ENCODE peak calls at places on chromosomes 13 and 19, in seven cellular contexts. L is CD8-positive, alpha-beta memory T cell; G is transverse colon; X is HCT116; Q is adrenal gland; K is CD4-positive, CD25-positive, alpha-beta regulatory T cell; H is left ventricle myocardium inferior. Z is an unnamed sample.

GRCh38 chr13:53191091-53191490 is 162.5 kb downstream of the OLFM4 start:
- DNase-seq in L (no peak), G (no peak), X (no peak), Q (no peak), K (no peak), H (no peak), Z (no peak)

GRCh38 chr13:40344270-40345148 is 321.9 kb downstream of the FOXO1 start:
- DNase-seq in L (no peak), G (peak; percentile 38), X (no peak), Q (no peak), K (no peak), H (no peak), Z (no peak)

GRCh38 chr13:113033498-113033897 is 64.5 kb downstream of the MCF2L start:
- DNase-seq in L (no peak), G (no peak), X (no peak), Q (no peak), K (no peak), H (no peak), Z (no peak)

GRCh38 chr19:11379857-11380350 is 4.2 kb downstream of the EPOR start:
- DNase-seq in L (no peak), G (no peak), X (no peak), Q (no peak), K (no peak), H (no peak), Z (no peak)

GRCh38 chr19:9934132-9934950 is 2.0 kb downstream of the OLFM2 start:
- DNase-seq in L (peak; percentile 82), G (peak; percentile 74), X (peak; percentile 66), Q (peak; percentile 91), K (peak; percentile 65), H (peak; percentile 68), Z (no peak)

GRCh38 chr13:27264181-27264580 is 6.4 kb upstream of the RASL11A start:
- DNase-seq in L (no peak), G (no peak), X (no peak), Q (peak; percentile 45), K (no peak), H (no peak), Z (no peak)

GRCh38 chr19:17946965-17947784 is 14.4 kb downstream of the CCDC124 start:
- DNase-seq in L (peak; percentile 35), G (no peak), X (no peak), Q (no peak), K (no peak), H (no peak), Z (no peak)

GRCh38 chr13:101520672-101521071 is 68.2 kb downstream of the ITGBL1 start:
- DNase-seq in L (no peak), G (no peak), X (no peak), Q (no peak), K (peak; percentile 67), H (no peak), Z (no peak)

GRCh38 chr19:45234089-45234869 is 10.9 kb downstream of the EXOC3L2 start:
- DNase-seq in L (no peak), G (no peak), X (no peak), Q (no peak), K (no peak), H (no peak), Z (no peak)

GRCh38 chr13:64529874-64530485 is 2700.2 kb downstream of the PCDH9 start:
- DNase-seq in L (no peak), G (no peak), X (peak; percentile 19), Q (peak; percentile 12), K (peak; percentile 0), H (no peak), Z (no peak)

GRCh38 chr13:40233731-40234195 is 432.7 kb downstream of the FOXO1 start:
- DNase-seq in L (no peak), G (no peak), X (no peak), Q (peak; percentile 43), K (no peak), H (peak; percentile 68), Z (no peak)

GRCh38 chr13:114024603-114025431 is 50.9 kb upstream of the C13orf46 start:
- DNase-seq in L (no peak), G (peak; percentile 63), X (no peak), Q (no peak), K (no peak), H (no peak), Z (no peak)

GRCh38 chr13:29674532-29674931 is 79.0 kb upstream of the SLC7A1 start:
- DNase-seq in L (no peak), G (no peak), X (no peak), Q (no peak), K (no peak), H (no peak), Z (no peak)

GRCh38 chr13:43303040-43303729 is 279.8 kb downstream of the DNAJC15 start:
- DNase-seq in L (no peak), G (peak; percentile 28), X (no peak), Q (peak; percentile 79), K (peak; percentile 16), H (peak; percentile 54), Z (no peak)

GRCh38 chr19:51371186-51371690 is 1.2 kb downstream of the NKG7 start:
- DNase-seq in L (no peak), G (no peak), X (no peak), Q (no peak), K (no peak), H (no peak), Z (no peak)

GRCh38 chr19:2332341-2333026 is 4.0 kb downstream of the SPPL2B start:
- DNase-seq in L (no peak), G (peak; percentile 69), X (no peak), Q (no peak), K (peak; percentile 64), H (peak; percentile 38), Z (no peak)

GRCh38 chr13:50979187-50979586 is 69.6 kb downstream of the RNASEH2B start:
- DNase-seq in L (no peak), G (no peak), X (no peak), Q (no peak), K (no peak), H (no peak), Z (no peak)

GRCh38 chr19:53915000-53915399 is 5.9 kb downstream of the CACNG7 start:
- DNase-seq in L (no peak), G (no peak), X (no peak), Q (no peak), K (no peak), H (no peak), Z (no peak)

GRCh38 chr13:41601718-41602445 is 144.5 kb downstream of the RGCC start:
- DNase-seq in L (no peak), G (no peak), X (no peak), Q (no peak), K (no peak), H (no peak), Z (no peak)

GRCh38 chr19:46745030-46745429 is 827 bp upstream of the FKRP start:
- DNase-seq in L (no peak), G (no peak), X (no peak), Q (no peak), K (no peak), H (no peak), Z (no peak)

GRCh38 chr19:33845498-33845897 is 48.8 kb downstream of the KCTD15 start:
- DNase-seq in L (no peak), G (no peak), X (no peak), Q (no peak), K (no peak), H (no peak), Z (no peak)

GRCh38 chr13:75826391-75826790 is 190.3 kb downstream of the LMO7 start:
- DNase-seq in L (no peak), G (no peak), X (no peak), Q (no peak), K (no peak), H (no peak), Z (no peak)

GRCh38 chr13:75831389-75831788 is 195.3 kb downstream of the LMO7 start:
- DNase-seq in L (no peak), G (no peak), X (no peak), Q (no peak), K (no peak), H (no peak), Z (no peak)

GRCh38 chr13:75832812-75833211 is 196.7 kb downstream of the LMO7 start:
- DNase-seq in L (no peak), G (no peak), X (no peak), Q (no peak), K (no peak), H (no peak), Z (no peak)

GRCh38 chr13:75830842-75831241 is 194.7 kb downstream of the LMO7 start:
- DNase-seq in L (no peak), G (no peak), X (no peak), Q (no peak), K (no peak), H (no peak), Z (no peak)

DNA sequence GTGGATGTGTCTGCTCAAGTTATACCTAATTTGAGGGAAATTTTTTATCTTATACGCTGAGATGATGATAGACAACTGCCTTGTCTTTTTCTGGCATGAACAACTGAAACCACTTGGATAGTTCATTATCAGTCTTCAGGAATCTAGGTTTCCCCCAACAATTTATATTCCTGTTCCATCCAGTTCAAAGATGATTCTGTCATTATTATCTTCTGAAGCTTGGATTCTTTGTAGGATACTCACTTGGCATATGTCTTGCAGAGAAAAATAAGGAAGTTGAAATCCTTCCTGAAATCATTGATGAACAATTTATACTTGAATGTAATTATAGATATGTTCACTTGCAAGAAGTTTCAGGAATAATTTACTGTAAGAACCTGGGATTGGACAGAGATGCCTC is 193.7 kb downstream of the LMO7 start:
- DNase-seq in L (no peak), G (no peak), X (no peak), Q (no peak), K (no peak), H (no peak), Z (no peak)
- H3K27ac ChIP-seq in L (no peak overlapping the region), G (no peak overlapping the region), X (no peak overlapping the region), Q (no peak overlapping the region), K (no peak overlapping the region), H (no peak overlapping the region), Z (no peak overlapping the region)

GRCh38 chr19:48715681-48716171 is 3.8 kb downstream of the MAMSTR start:
- DNase-seq in L (no peak), G (peak; percentile 37), X (no peak), Q (no peak), K (no peak), H (no peak), Z (no peak)
- H3K27ac ChIP-seq in L (peak overlapping the region; percentile 70), G (peak overlapping the region; percentile 86), X (peak overlapping the region; percentile 12), Q (peak overlapping the region; percentile 45), K (no peak overlapping the region), H (peak overlapping the region; percentile 90), Z (peak overlapping the region; percentile 88)

GRCh38 chr19:6533746-6534418 is 3.1 kb downstream of the TNFSF9 start:
- DNase-seq in L (no peak), G (no peak), X (no peak), Q (no peak), K (no peak), H (no peak), Z (no peak)
- H3K27ac ChIP-seq in L (no peak overlapping the region), G (no peak overlapping the region), X (peak overlapping the region; percentile 35), Q (no peak overlapping the region), K (no peak overlapping the region), H (no peak overlapping the region), Z (no peak overlapping the region)

DNA sequence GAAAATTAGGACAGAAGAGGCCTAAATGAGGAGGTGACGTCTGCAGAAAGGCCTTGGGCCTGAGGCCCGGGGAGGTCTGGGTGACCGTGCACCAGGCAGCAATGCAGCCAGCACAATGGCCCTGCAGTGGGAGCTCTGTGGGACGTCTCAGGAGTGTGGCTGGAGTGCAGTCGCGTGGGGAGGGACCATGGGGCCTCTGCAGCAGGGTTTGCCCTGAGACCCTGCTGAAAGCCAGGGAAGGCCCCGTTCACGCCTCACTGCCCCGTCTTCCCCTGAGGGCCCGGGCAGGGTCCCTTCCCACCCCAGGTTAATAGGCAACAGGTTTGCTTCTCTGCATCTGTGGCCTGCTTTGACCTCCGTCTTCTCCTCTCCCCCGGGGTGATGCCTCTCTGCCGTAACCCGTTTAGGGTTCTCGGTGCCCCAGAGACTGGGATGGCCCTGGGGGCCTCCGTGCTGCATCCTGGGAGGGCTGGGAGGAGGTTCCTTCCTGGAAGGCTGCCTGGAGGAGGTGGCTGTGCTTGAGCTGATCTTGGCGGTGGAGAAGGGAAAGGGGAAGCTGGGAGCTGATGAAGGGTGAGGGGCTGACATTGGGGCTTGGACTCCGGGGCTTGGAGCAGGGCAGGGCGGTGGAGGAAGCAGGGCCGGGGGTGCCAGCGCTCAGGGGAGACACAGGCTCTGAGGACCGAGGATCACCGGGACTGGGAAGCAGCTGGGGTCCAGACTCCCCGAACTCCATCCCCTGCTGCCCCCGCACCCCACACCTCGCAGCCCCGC is 9.7 kb downstream of the PALM start:
- DNase-seq in L (no peak), G (no peak), X (no peak), Q (peak; percentile 78), K (no peak), H (no peak), Z (no peak)
- H3K27ac ChIP-seq in L (no peak overlapping the region), G (no peak overlapping the region), X (no peak overlapping the region), Q (peak overlapping the region; percentile 95), K (no peak overlapping the region), H (peak overlapping the region; percentile 79), Z (peak overlapping the region; percentile 73)